ENCODE peak calls at places on chromosomes 7 and 10, in seven cellular contexts. V is prostate gland, D is T-helper 17 cell, X is AG04450, S is ELF-1, K is NCI-H1105 treated with DMSO at 0.1 percent for 48 hours, A is HFFc6. B is an unnamed sample.
A peak's percentile ranks its signal among the peaks of the same experiment; 100 is the strongest.

GRCh38 chr7:19957664-19958063 is 184.2 kb upstream of the TMEM196 start:
- DNase-seq in V (no peak), D (no peak), X (no peak), S (no peak), K (no peak), A (peak; percentile 31), B (peak; percentile 45)

GRCh38 chr10:69048103-69048502 is 39.8 kb upstream of the SRGN start:
- DNase-seq in V (no peak), D (no peak), X (no peak), S (no peak), K (no peak), A (no peak), B (no peak)

GRCh38 chr7:35436452-35436851 is 182.6 kb upstream of the TBX20 start:
- DNase-seq in V (no peak), D (no peak), X (no peak), S (no peak), K (no peak), A (no peak), B (no peak)

GRCh38 chr7:40372031-40372430 is 237.2 kb downstream of the SUGCT start:
- DNase-seq in V (no peak), D (no peak), X (no peak), S (no peak), K (no peak), A (no peak), B (no peak)

GRCh38 chr7:673681-674453 is 52.6 kb upstream of the DNAAF5 start:
- DNase-seq in V (no peak), D (no peak), X (no peak), S (no peak), K (no peak), A (no peak), B (no peak)

GRCh38 chr10:92799591-92799990 is 48.7 kb upstream of the EXOC6 start:
- DNase-seq in V (no peak), D (no peak), X (no peak), S (no peak), K (peak; percentile 66), A (no peak), B (peak; percentile 22)

GRCh38 chr7:155738652-155739537 is 73.4 kb downstream of the SHH start:
- DNase-seq in V (peak; percentile 69), D (peak; percentile 20), X (peak; percentile 59), S (peak; percentile 74), K (peak; percentile 53), A (peak; percentile 66), B (peak; percentile 54)

GRCh38 chr10:70462349-70462984 is 16.1 kb upstream of the PALD1 start:
- DNase-seq in V (peak; percentile 69), D (no peak), X (no peak), S (no peak), K (peak; percentile 90), A (no peak), B (no peak)

GRCh38 chr10:104925232-104925851 is 284.3 kb downstream of the SORCS3 start:
- DNase-seq in V (peak; percentile 9), D (no peak), X (no peak), S (peak; percentile 32), K (peak; percentile 29), A (no peak), B (no peak)

GRCh38 chr10:43229208-43230061 is 37.4 kb downstream of the RASGEF1A start:
- DNase-seq in V (no peak), D (peak; percentile 20), X (no peak), S (no peak), K (no peak), A (no peak), B (no peak)

GRCh38 chr7:72476608-72477305 is 64.6 kb upstream of the CALN1 start:
- DNase-seq in V (no peak), D (no peak), X (no peak), S (no peak), K (no peak), A (no peak), B (no peak)

GRCh38 chr10:6204063-6204340 is 1.3 kb downstream of the PFKFB3 start:
- DNase-seq in V (no peak), D (peak; percentile 38), X (no peak), S (peak; percentile 47), K (no peak), A (no peak), B (no peak)

GRCh38 chr10:72158174-72158573 is 57.6 kb upstream of the ANAPC16 start:
- DNase-seq in V (no peak), D (no peak), X (no peak), S (no peak), K (no peak), A (no peak), B (no peak)

GRCh38 chr7:29471444-29472138 is 92.0 kb upstream of the PRR15 start:
- DNase-seq in V (no peak), D (no peak), X (no peak), S (no peak), K (no peak), A (no peak), B (no peak)

GRCh38 chr7:110775046-110775445 is 315.9 kb upstream of the LRRN3 start:
- DNase-seq in V (no peak), D (no peak), X (peak; percentile 15), S (no peak), K (no peak), A (peak; percentile 58), B (peak; percentile 30)

GRCh38 chr10:86110156-86110786 is 256.3 kb downstream of the GRID1 start:
- DNase-seq in V (no peak), D (no peak), X (no peak), S (no peak), K (no peak), A (no peak), B (no peak)

GRCh38 chr7:107119376-107120100 is 49.3 kb upstream of the HBP1 start:
- DNase-seq in V (no peak), D (no peak), X (no peak), S (no peak), K (no peak), A (no peak), B (no peak)

GRCh38 chr7:5591547-5591899 is 167.9 kb upstream of the TNRC18 start:
- DNase-seq in V (no peak), D (no peak), X (peak; percentile 60), S (peak; percentile 90), K (no peak), A (peak; percentile 88), B (peak; percentile 70)

GRCh38 chr7:106957766-106958165 is 86.7 kb upstream of the PRKAR2B start:
- DNase-seq in V (no peak), D (no peak), X (no peak), S (peak; percentile 73), K (no peak), A (peak; percentile 48), B (no peak)

GRCh38 chr7:91267558-91267955 is 3.3 kb downstream of the FZD1 start:
- DNase-seq in V (no peak), D (no peak), X (no peak), S (no peak), K (no peak), A (no peak), B (no peak)

GRCh38 chr7:133601607-133602006 is 348.7 kb downstream of the EXOC4 start:
- DNase-seq in V (no peak), D (no peak), X (no peak), S (no peak), K (no peak), A (no peak), B (no peak)

GRCh38 chr10:30502266-30503058 is 68.5 kb downstream of the MAP3K8 start:
- DNase-seq in V (no peak), D (no peak), X (no peak), S (peak; percentile 50), K (no peak), A (peak; percentile 8), B (no peak)

GRCh38 chr7:16007911-16008310 is 321.4 kb upstream of the MEOX2 start:
- DNase-seq in V (no peak), D (no peak), X (no peak), S (no peak), K (no peak), A (no peak), B (no peak)

GRCh38 chr10:67772151-67772550 is 65.8 kb downstream of the DNAJC12 start:
- DNase-seq in V (no peak), D (no peak), X (no peak), S (no peak), K (no peak), A (no peak), B (no peak)

GRCh38 chr7:21507627-21508343 is 35.1 kb upstream of the DNAH11 start:
- DNase-seq in V (peak; percentile 18), D (no peak), X (peak; percentile 7), S (peak; percentile 68), K (no peak), A (peak; percentile 39), B (peak; percentile 23)

GRCh38 chr10:7915923-7916322 is 97.6 kb downstream of the TAF3 start:
- DNase-seq in V (peak; percentile 20), D (no peak), X (no peak), S (no peak), K (peak; percentile 19), A (peak; percentile 27), B (peak; percentile 24)

B was measured in HCEC 1CT.